ENCODE peak calls at places on chromosomes 13 and 19, in four cellular contexts. One of them, this sample, is unnamed.

GRCh38 chr13:29516880-29517279 is 78.6 kb downstream of the SLC7A1 start:
- DNase-seq in H54: no peak
- DNase-seq in activated naive CD8-positive, alpha-beta T cell treated with anti-CD3 and anti-CD28 coated beads for 36 hours: no peak
- DNase-seq in OCI-M1: no peak
- DNase-seq in this sample: no peak

GRCh38 chr19:40139533-40140287 is 49.0 kb upstream of the ZNF780A start:
- DNase-seq in activated naive CD8-positive, alpha-beta T cell treated with anti-CD3 and anti-CD28 coated beads for 36 hours: no peak
- DNase-seq in H54: peak; percentile 31
- DNase-seq in OCI-M1: peak; percentile 74
- DNase-seq in this sample: peak; percentile 45

GRCh38 chr13:66264976-66265375 is 965.2 kb downstream of the PCDH9 start:
- DNase-seq in activated naive CD8-positive, alpha-beta T cell treated with anti-CD3 and anti-CD28 coated beads for 36 hours: no peak
- DNase-seq in OCI-M1: no peak
- DNase-seq in H54: no peak
- DNase-seq in this sample: no peak

GRCh38 chr19:18140473-18140872 is 12.5 kb upstream of the PIK3R2 start:
- DNase-seq in activated naive CD8-positive, alpha-beta T cell treated with anti-CD3 and anti-CD28 coated beads for 36 hours: no peak
- DNase-seq in H54: no peak
- DNase-seq in OCI-M1: no peak
- DNase-seq in this sample: no peak

GRCh38 chr13:99056381-99057014 is 78.6 kb upstream of the DOCK9 start:
- DNase-seq in OCI-M1: no peak
- DNase-seq in activated naive CD8-positive, alpha-beta T cell treated with anti-CD3 and anti-CD28 coated beads for 36 hours: no peak
- DNase-seq in H54: no peak
- DNase-seq in this sample: no peak

GRCh38 chr19:53982611-53983010 is 8.8 kb upstream of the CACNG6 start:
- DNase-seq in OCI-M1: no peak
- DNase-seq in H54: no peak
- DNase-seq in activated naive CD8-positive, alpha-beta T cell treated with anti-CD3 and anti-CD28 coated beads for 36 hours: peak; percentile 19
- DNase-seq in this sample: peak; percentile 70

GRCh38 chr19:30207357-30207756 is 164.8 kb upstream of the ZNF536 start:
- DNase-seq in H54: no peak
- DNase-seq in OCI-M1: no peak
- DNase-seq in activated naive CD8-positive, alpha-beta T cell treated with anti-CD3 and anti-CD28 coated beads for 36 hours: no peak
- DNase-seq in this sample: no peak

GRCh38 chr13:31588331-31588730 is 151.0 kb upstream of the RXFP2 start:
- DNase-seq in activated naive CD8-positive, alpha-beta T cell treated with anti-CD3 and anti-CD28 coated beads for 36 hours: no peak
- DNase-seq in H54: no peak
- DNase-seq in OCI-M1: no peak
- DNase-seq in this sample: no peak

GRCh38 chr19:49499030-49499670 is 2.9 kb downstream of the RPS11 start:
- DNase-seq in OCI-M1: no peak
- DNase-seq in activated naive CD8-positive, alpha-beta T cell treated with anti-CD3 and anti-CD28 coated beads for 36 hours: no peak
- DNase-seq in H54: no peak
- DNase-seq in this sample: no peak

GRCh38 chr13:72726721-72727416 is 560 bp downstream of the MZT1 start:
- DNase-seq in activated naive CD8-positive, alpha-beta T cell treated with anti-CD3 and anti-CD28 coated beads for 36 hours: peak; percentile 54
- DNase-seq in OCI-M1: peak; percentile 70
- DNase-seq in H54: peak; percentile 30
- DNase-seq in this sample: no peak

GRCh38 chr19:800360-801029 is 3.2 kb downstream of the PTBP1 start:
- DNase-seq in H54: no peak
- DNase-seq in OCI-M1: no peak
- DNase-seq in activated naive CD8-positive, alpha-beta T cell treated with anti-CD3 and anti-CD28 coated beads for 36 hours: no peak
- DNase-seq in this sample: no peak

This sample was measured in NCI-H460.